ENCODE peak calls at places on chromosomes 11 and 22, in four cellular contexts. S, L, N and Y are unnamed samples.

GRCh38 chr11:71248656-71249055 is 3.7 kb downstream of the SHANK2 start:
- DNase-seq in S (no peak), L (no peak), N (no peak), Y (no peak)

GRCh38 chr11:27603376-27603775 is 96.8 kb upstream of the LIN7C start:
- DNase-seq in L (no peak), N (no peak), S (no peak), Y (no peak)

GRCh38 chr11:14258177-14258935 is 100.6 kb downstream of the RRAS2 start:
- DNase-seq in S (no peak), L (no peak), N (no peak), Y (no peak)

GRCh38 chr22:43999378-43999777 is 24.7 kb upstream of the PARVB start:
- DNase-seq in N (no peak), S (no peak), L (no peak), Y (no peak)

GRCh38 chr11:19995131-19995530 is 165.1 kb downstream of the DBX1 start:
- DNase-seq in L (no peak), S (peak), N (no peak), Y (no peak)

GRCh38 chr11:45470151-45471001 is 184.2 kb upstream of the SYT13 start:
- DNase-seq in L (no peak), S (peak), N (no peak), Y (peak)

GRCh38 chr22:31143537-31143936 is 3.2 kb upstream of the PLA2G3 start:
- DNase-seq in L (no peak), S (peak), N (no peak), Y (no peak)

GRCh38 chr11:92440701-92441338 is 216.2 kb downstream of the FAT3 start:
- DNase-seq in L (no peak), N (no peak), S (no peak), Y (no peak)

GRCh38 chr11:74019860-74020259 is 11.0 kb upstream of the UCP3 start:
- DNase-seq in L (peak), N (peak), S (peak), Y (no peak)

GRCh38 chr22:39242809-39243442 is 1.9 kb downstream of the PDGFB start:
- DNase-seq in N (peak), S (no peak), L (no peak), Y (peak)

GRCh38 chr11:9992306-9992705 is 301.7 kb downstream of the SBF2 start:
- DNase-seq in S (no peak), L (no peak), N (no peak), Y (no peak)

GRCh38 chr11:12376259-12376971 is 956 bp upstream of the PARVA start:
- DNase-seq in N (no peak), L (no peak), S (no peak), Y (peak)

GRCh38 chr11:8807544-8808225 is 103.3 kb upstream of the AKIP1 start:
- DNase-seq in L (no peak), N (no peak), S (no peak), Y (peak)

GRCh38 chr11:23192256-23192655 is 332.0 kb upstream of the CCDC179 start:
- DNase-seq in S (no peak), N (no peak), L (no peak), Y (no peak)

GRCh38 chr11:47403135-47403534 is 5.3 kb upstream of the SLC39A13 start:
- DNase-seq in N (no peak), L (no peak), S (no peak), Y (no peak)